ENCODE peak calls at places on chromosomes 16 and 17, in eight cellular contexts. One of them, this sample, is unnamed.

GRCh38 chr17:78944956-78945355 is 19.8 kb upstream of the TIMP2 start:
- DNase-seq in natural killer cell: no peak
- DNase-seq in A549: no peak
- DNase-seq in neural crest cell: no peak
- DNase-seq in cardiac muscle cell: no peak
- DNase-seq in Calu3: no peak
- DNase-seq in AG10803: no peak
- DNase-seq in breast epithelium: no peak
- DNase-seq in this sample: no peak

GRCh38 chr16:4663756-4664465 is 29.5 kb upstream of the NUDT16L1 start:
- DNase-seq in AG10803: no peak
- DNase-seq in neural crest cell: no peak
- DNase-seq in A549: no peak
- DNase-seq in cardiac muscle cell: peak
- DNase-seq in breast epithelium: no peak
- DNase-seq in Calu3: no peak
- DNase-seq in natural killer cell: no peak
- DNase-seq in this sample: no peak

GRCh38 chr17:45405250-45406086 is 27.2 kb downstream of the ARHGAP27 start:
- DNase-seq in A549: peak
- DNase-seq in cardiac muscle cell: peak
- DNase-seq in Calu3: no peak
- DNase-seq in neural crest cell: peak
- DNase-seq in natural killer cell: no peak
- DNase-seq in breast epithelium: no peak
- DNase-seq in AG10803: no peak
- DNase-seq in this sample: peak

GRCh38 chr17:17400566-17401184 is 76.1 kb upstream of the MED9 start:
- DNase-seq in A549: no peak
- DNase-seq in Calu3: no peak
- DNase-seq in breast epithelium: no peak
- DNase-seq in cardiac muscle cell: no peak
- DNase-seq in neural crest cell: no peak
- DNase-seq in natural killer cell: no peak
- DNase-seq in AG10803: no peak
- DNase-seq in this sample: no peak

GRCh38 chr17:63474174-63474913 is 2.5 kb upstream of the ACE start:
- DNase-seq in breast epithelium: no peak
- DNase-seq in natural killer cell: no peak
- DNase-seq in neural crest cell: no peak
- DNase-seq in Calu3: no peak
- DNase-seq in cardiac muscle cell: peak
- DNase-seq in AG10803: no peak
- DNase-seq in A549: no peak
- DNase-seq in this sample: no peak

GRCh38 chr17:5184284-5184683 is 7.4 kb downstream of the ZNF594 start:
- DNase-seq in Calu3: no peak
- DNase-seq in neural crest cell: no peak
- DNase-seq in breast epithelium: no peak
- DNase-seq in A549: no peak
- DNase-seq in cardiac muscle cell: no peak
- DNase-seq in natural killer cell: peak
- DNase-seq in AG10803: no peak
- DNase-seq in this sample: no peak

GRCh38 chr17:511001-511690 is 158.5 kb upstream of the RPH3AL start:
- DNase-seq in neural crest cell: no peak
- DNase-seq in AG10803: peak
- DNase-seq in Calu3: no peak
- DNase-seq in A549: no peak
- DNase-seq in cardiac muscle cell: peak
- DNase-seq in natural killer cell: no peak
- DNase-seq in breast epithelium: no peak
- DNase-seq in this sample: no peak

GRCh38 chr16:87203060-87203656 is 114.0 kb downstream of the C16orf95 start:
- DNase-seq in cardiac muscle cell: peak
- DNase-seq in neural crest cell: peak
- DNase-seq in Calu3: peak
- DNase-seq in natural killer cell: peak
- DNase-seq in AG10803: peak
- DNase-seq in A549: peak
- DNase-seq in breast epithelium: no peak
- DNase-seq in this sample: peak

GRCh38 chr17:43092891-43093290 is 32.3 kb downstream of the BRCA1 start:
- DNase-seq in A549: no peak
- DNase-seq in AG10803: peak
- DNase-seq in neural crest cell: no peak
- DNase-seq in natural killer cell: no peak
- DNase-seq in breast epithelium: no peak
- DNase-seq in cardiac muscle cell: peak
- DNase-seq in Calu3: no peak
- DNase-seq in this sample: no peak

GRCh38 chr17:83037084-83037950 is 42.1 kb upstream of the METRNL start:
- DNase-seq in A549: no peak
- DNase-seq in cardiac muscle cell: no peak
- DNase-seq in AG10803: no peak
- DNase-seq in natural killer cell: no peak
- DNase-seq in breast epithelium: no peak
- DNase-seq in neural crest cell: no peak
- DNase-seq in Calu3: no peak
- DNase-seq in this sample: no peak

GRCh38 chr17:43468746-43469544 is 14.8 kb upstream of the DHX8 start:
- DNase-seq in neural crest cell: no peak
- DNase-seq in natural killer cell: no peak
- DNase-seq in AG10803: peak
- DNase-seq in breast epithelium: no peak
- DNase-seq in A549: peak
- DNase-seq in Calu3: peak
- DNase-seq in cardiac muscle cell: peak
- DNase-seq in this sample: no peak

GRCh38 chr16:72637306-72637705 is 410.6 kb downstream of the ZFHX3 start:
- DNase-seq in Calu3: no peak
- DNase-seq in cardiac muscle cell: peak
- DNase-seq in A549: peak
- DNase-seq in AG10803: peak
- DNase-seq in breast epithelium: no peak
- DNase-seq in natural killer cell: no peak
- DNase-seq in neural crest cell: no peak
- DNase-seq in this sample: no peak

GRCh38 chr17:47703671-47704070 is 9.7 kb downstream of the TBKBP1 start:
- DNase-seq in Calu3: no peak
- DNase-seq in natural killer cell: no peak
- DNase-seq in AG10803: no peak
- DNase-seq in A549: no peak
- DNase-seq in breast epithelium: no peak
- DNase-seq in cardiac muscle cell: no peak
- DNase-seq in neural crest cell: no peak
- DNase-seq in this sample: peak

GRCh38 chr16:9602201-9602600 is 510.8 kb downstream of the HAPSTR1 start:
- DNase-seq in cardiac muscle cell: no peak
- DNase-seq in Calu3: no peak
- DNase-seq in neural crest cell: no peak
- DNase-seq in natural killer cell: no peak
- DNase-seq in AG10803: no peak
- DNase-seq in breast epithelium: no peak
- DNase-seq in A549: no peak
- DNase-seq in this sample: no peak

GRCh38 chr17:55320594-55321506 is 56.1 kb downstream of the HLF start:
- DNase-seq in natural killer cell: no peak
- DNase-seq in cardiac muscle cell: no peak
- DNase-seq in AG10803: no peak
- DNase-seq in Calu3: no peak
- DNase-seq in breast epithelium: peak
- DNase-seq in A549: no peak
- DNase-seq in neural crest cell: no peak
- DNase-seq in this sample: no peak

DNA sequence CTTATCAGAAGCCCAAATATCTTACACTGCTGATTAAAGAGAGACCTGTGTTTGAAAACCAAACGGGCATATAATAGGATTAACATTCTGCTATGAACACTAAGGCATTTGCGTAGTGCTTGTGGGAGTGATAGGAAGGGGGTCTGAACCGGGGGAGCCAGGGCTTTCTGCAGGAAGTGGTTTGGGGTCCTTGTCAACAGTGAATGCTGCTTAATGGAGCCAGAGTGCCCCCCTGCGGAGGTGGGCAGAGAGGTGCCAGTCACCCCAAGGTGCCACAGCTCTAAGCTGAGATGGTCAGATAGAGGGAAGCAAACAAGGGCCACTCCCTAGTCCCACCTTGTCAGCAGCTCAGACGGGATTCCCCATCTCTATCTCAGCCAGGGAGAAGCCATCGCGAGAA is 17.6 kb downstream of the NAA60 start:
- DNase-seq in cardiac muscle cell: no peak
- DNase-seq in natural killer cell: peak
- DNase-seq in A549: no peak
- DNase-seq in Calu3: no peak
- DNase-seq in AG10803: no peak
- DNase-seq in neural crest cell: no peak
- DNase-seq in breast epithelium: no peak
- DNase-seq in this sample: no peak
- TF ChIP-seq CTCF in cardiac muscle cell: no peak
- TF ChIP-seq CTCF in natural killer cell: no peak
- TF ChIP-seq CTCF in A549: no peak
- TF ChIP-seq CTCF in Calu3: no peak
- TF ChIP-seq CTCF in AG10803: no peak
- TF ChIP-seq CTCF in neural crest cell: no peak
- TF ChIP-seq CTCF in breast epithelium: no peak
- TF ChIP-seq CTCF in this sample: peak

DNA sequence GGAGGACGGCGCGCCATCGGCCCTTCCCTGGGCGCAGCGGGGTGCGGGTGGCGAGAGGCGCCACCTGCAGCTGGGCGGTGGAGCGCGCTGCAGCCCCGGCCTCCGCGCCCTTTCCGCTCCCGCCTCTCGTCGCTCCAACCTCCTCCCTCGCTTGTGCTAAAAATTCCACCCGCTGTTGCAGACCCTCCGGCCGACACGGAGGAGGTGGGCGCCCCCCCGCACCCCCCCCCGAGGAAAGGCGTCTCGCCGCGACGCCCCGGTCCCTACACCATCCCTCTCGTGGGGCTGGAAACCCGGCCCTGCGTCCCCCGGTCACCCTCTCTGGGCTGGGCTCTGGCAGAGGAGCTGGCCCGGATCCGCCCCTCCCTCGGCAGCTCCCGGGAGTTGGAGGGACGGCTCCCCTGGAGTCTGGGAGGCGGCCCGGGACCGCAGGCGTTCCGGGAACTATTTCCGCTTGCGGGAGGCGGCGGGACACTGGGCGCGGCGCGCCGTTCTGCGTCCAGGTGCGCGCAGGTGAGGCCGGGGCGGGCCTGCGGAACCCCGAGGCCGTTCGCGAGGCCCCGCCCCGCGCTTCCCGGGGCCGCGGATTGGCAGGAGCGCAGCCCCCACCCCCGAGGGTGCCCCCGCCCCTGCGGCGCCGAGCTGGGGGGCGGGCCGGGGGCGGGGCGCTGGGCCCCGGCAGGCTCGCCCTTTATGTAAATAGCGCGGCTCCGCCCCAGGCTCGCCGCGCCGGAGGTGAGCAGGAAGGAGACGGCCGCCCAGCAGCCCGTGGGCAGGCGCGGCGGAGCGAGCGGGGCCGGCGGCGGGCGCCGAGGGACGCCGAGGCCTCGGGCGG is at the start of gene LLGL2:
- DNase-seq in neural crest cell: peak
- DNase-seq in natural killer cell: peak
- DNase-seq in A549: peak
- DNase-seq in breast epithelium: peak
- DNase-seq in AG10803: no peak
- DNase-seq in Calu3: peak
- DNase-seq in cardiac muscle cell: peak
- DNase-seq in this sample: peak
- TF ChIP-seq CTCF in neural crest cell: peak
- TF ChIP-seq CTCF in natural killer cell: no peak
- TF ChIP-seq CTCF in A549: peak
- TF ChIP-seq CTCF in breast epithelium: peak
- TF ChIP-seq CTCF in AG10803: no peak
- TF ChIP-seq CTCF in Calu3: peak
- TF ChIP-seq CTCF in cardiac muscle cell: peak
- TF ChIP-seq CTCF in this sample: peak

DNA sequence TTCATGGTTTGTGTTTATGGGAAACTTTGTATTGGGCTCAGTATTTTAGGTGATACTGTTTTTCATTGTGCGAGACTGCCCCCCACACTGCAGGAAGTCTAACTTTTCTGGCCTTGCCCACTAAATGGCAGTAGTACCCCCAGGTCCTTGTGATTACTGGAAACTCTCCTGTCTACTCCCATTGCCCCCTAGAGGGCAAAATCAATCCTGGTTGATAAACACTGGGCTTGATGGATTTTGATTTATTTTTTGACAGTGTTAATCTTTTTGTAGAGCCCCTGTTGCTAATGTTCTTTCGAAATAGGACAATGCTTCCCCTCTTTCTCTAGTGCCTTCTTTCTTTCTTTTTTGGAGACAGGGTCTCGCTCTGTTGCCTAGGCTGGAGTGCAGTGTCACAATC is 15.5 kb downstream of the METTL9 start:
- DNase-seq in natural killer cell: no peak
- DNase-seq in A549: no peak
- DNase-seq in AG10803: no peak
- DNase-seq in Calu3: no peak
- DNase-seq in cardiac muscle cell: no peak
- DNase-seq in breast epithelium: no peak
- DNase-seq in neural crest cell: no peak
- DNase-seq in this sample: no peak
- TF ChIP-seq CTCF in natural killer cell: no peak
- TF ChIP-seq CTCF in A549: no peak
- TF ChIP-seq CTCF in AG10803: no peak
- TF ChIP-seq CTCF in Calu3: peak
- TF ChIP-seq CTCF in cardiac muscle cell: no peak
- TF ChIP-seq CTCF in breast epithelium: no peak
- TF ChIP-seq CTCF in neural crest cell: no peak
- TF ChIP-seq CTCF in this sample: no peak

DNA sequence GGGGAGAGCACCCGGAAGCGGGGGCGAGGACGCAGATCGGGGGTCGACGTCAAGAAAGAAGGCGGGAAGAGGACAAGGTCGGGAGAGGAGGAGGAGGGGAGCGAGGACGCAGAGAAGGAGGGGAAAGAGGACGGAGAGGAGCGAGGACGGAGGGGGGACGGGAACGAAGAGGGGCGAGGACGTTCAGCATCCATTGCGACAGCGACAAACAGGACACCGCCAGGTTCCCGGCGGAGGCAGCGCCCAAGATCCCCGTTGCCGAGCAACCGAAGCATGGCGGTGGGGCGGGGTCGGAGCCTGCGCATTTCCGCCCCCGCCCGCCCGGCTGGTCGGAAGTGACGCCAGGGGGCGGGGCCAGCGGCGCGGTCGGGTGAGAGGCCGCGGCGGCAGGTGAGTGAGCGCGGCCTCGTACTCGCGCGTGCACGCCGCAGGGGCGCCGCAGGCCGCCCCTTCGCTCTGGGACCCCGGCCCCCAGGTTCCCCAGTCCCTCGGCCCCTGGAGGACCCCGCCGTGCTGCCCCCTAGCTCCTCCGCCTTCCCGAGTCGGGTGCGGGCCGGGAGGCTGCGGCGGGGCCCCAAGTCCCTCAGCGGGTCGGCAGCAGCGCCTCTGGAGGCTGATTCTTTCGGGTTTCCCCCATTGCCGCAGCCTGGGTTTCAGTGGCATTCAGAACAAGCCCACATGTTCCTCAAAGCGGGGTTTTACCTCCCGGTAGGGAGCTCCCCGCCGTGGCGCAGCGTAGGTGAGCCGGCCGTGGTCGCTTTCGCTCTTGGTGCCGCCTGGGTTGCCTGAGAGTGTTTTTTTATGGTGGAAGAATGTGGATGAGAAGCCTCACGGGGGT is at the start of gene FAM234A:
- DNase-seq in neural crest cell: peak
- DNase-seq in breast epithelium: peak
- DNase-seq in Calu3: peak
- DNase-seq in cardiac muscle cell: peak
- DNase-seq in AG10803: peak
- DNase-seq in natural killer cell: peak
- DNase-seq in A549: peak
- DNase-seq in this sample: peak
- TF ChIP-seq CTCF in neural crest cell: peak
- TF ChIP-seq CTCF in breast epithelium: no peak
- TF ChIP-seq CTCF in Calu3: peak
- TF ChIP-seq CTCF in cardiac muscle cell: peak
- TF ChIP-seq CTCF in AG10803: peak
- TF ChIP-seq CTCF in natural killer cell: peak
- TF ChIP-seq CTCF in A549: peak
- TF ChIP-seq CTCF in this sample: peak